ENCODE peak calls at places on chromosome X, in eight cellular contexts. One of them, this sample, is unnamed. For H3K4me1, the result is how much of the 10 kb centered on the place peaks cover.

GRCh38 chrX:41180194-41180902 is 95.1 kb downstream of the USP9X start:
- DNase-seq in right atrium auricular region: peak
- DNase-seq in IMR-90: peak
- DNase-seq in body of pancreas: peak
- DNase-seq in CD8-positive, alpha-beta memory T cell: peak
- DNase-seq in lower lobe of right lung: no peak
- DNase-seq in left ventricle myocardium inferior: no peak
- DNase-seq in left lung: no peak
- DNase-seq in this sample: no peak

GRCh38 chrX:44943007-44943406 is 70.0 kb downstream of the KDM6A start:
- DNase-seq in CD8-positive, alpha-beta memory T cell: no peak
- DNase-seq in right atrium auricular region: no peak
- DNase-seq in IMR-90: no peak
- DNase-seq in body of pancreas: no peak
- DNase-seq in left ventricle myocardium inferior: no peak
- DNase-seq in lower lobe of right lung: no peak
- DNase-seq in left lung: no peak
- DNase-seq in this sample: no peak

GRCh38 chrX:42978655-42979379 is 200.9 kb upstream of the PPP1R2C start:
- DNase-seq in right atrium auricular region: no peak
- DNase-seq in IMR-90: no peak
- DNase-seq in CD8-positive, alpha-beta memory T cell: no peak
- DNase-seq in left ventricle myocardium inferior: no peak
- DNase-seq in lower lobe of right lung: no peak
- DNase-seq in body of pancreas: no peak
- DNase-seq in left lung: no peak
- DNase-seq in this sample: no peak

GRCh38 chrX:115650916-115651315 is 89.9 kb downstream of the PLS3 start:
- DNase-seq in right atrium auricular region: no peak
- DNase-seq in lower lobe of right lung: no peak
- DNase-seq in IMR-90: peak
- DNase-seq in CD8-positive, alpha-beta memory T cell: no peak
- DNase-seq in left lung: no peak
- DNase-seq in body of pancreas: peak
- DNase-seq in left ventricle myocardium inferior: no peak
- DNase-seq in this sample: no peak

GRCh38 chrX:5051831-5052491 is 1176.7 kb downstream of the NLGN4X start:
- DNase-seq in lower lobe of right lung: peak
- DNase-seq in left lung: no peak
- DNase-seq in left ventricle myocardium inferior: peak
- DNase-seq in right atrium auricular region: peak
- DNase-seq in IMR-90: no peak
- DNase-seq in body of pancreas: peak
- DNase-seq in CD8-positive, alpha-beta memory T cell: no peak
- DNase-seq in this sample: peak

GRCh38 chrX:133375558-133376340 is 39.5 kb downstream of the GPC4 start:
- DNase-seq in lower lobe of right lung: no peak
- DNase-seq in left lung: no peak
- DNase-seq in right atrium auricular region: no peak
- DNase-seq in CD8-positive, alpha-beta memory T cell: no peak
- DNase-seq in left ventricle myocardium inferior: peak
- DNase-seq in IMR-90: no peak
- DNase-seq in body of pancreas: peak
- DNase-seq in this sample: no peak

GRCh38 chrX:134431894-134432293 is 28.1 kb upstream of the HPRT1 start:
- DNase-seq in lower lobe of right lung: no peak
- DNase-seq in right atrium auricular region: no peak
- DNase-seq in left ventricle myocardium inferior: no peak
- DNase-seq in IMR-90: peak
- DNase-seq in body of pancreas: no peak
- DNase-seq in left lung: no peak
- DNase-seq in CD8-positive, alpha-beta memory T cell: no peak
- DNase-seq in this sample: no peak

GRCh38 chrX:73977542-73978169 is 326.3 kb upstream of the ZCCHC13 start:
- DNase-seq in left ventricle myocardium inferior: no peak
- DNase-seq in CD8-positive, alpha-beta memory T cell: peak
- DNase-seq in right atrium auricular region: no peak
- DNase-seq in left lung: no peak
- DNase-seq in body of pancreas: no peak
- DNase-seq in lower lobe of right lung: no peak
- DNase-seq in IMR-90: no peak
- DNase-seq in this sample: no peak

GRCh38 chrX:31500920-31501319 is 429.1 kb upstream of the FTHL17 start:
- DNase-seq in body of pancreas: no peak
- DNase-seq in lower lobe of right lung: no peak
- DNase-seq in IMR-90: peak
- DNase-seq in right atrium auricular region: no peak
- DNase-seq in CD8-positive, alpha-beta memory T cell: no peak
- DNase-seq in left ventricle myocardium inferior: no peak
- DNase-seq in left lung: no peak
- DNase-seq in this sample: no peak

GRCh38 chrX:107107459-107107858 is 11.2 kb downstream of the RBM41 start:
- DNase-seq in CD8-positive, alpha-beta memory T cell: no peak
- DNase-seq in lower lobe of right lung: no peak
- DNase-seq in body of pancreas: no peak
- DNase-seq in left ventricle myocardium inferior: no peak
- DNase-seq in right atrium auricular region: no peak
- DNase-seq in left lung: no peak
- DNase-seq in IMR-90: no peak
- DNase-seq in this sample: no peak

GRCh38 chrX:100695991-100696390 is 35.9 kb downstream of the SYTL4 start:
- DNase-seq in IMR-90: peak
- DNase-seq in lower lobe of right lung: no peak
- DNase-seq in left lung: no peak
- DNase-seq in CD8-positive, alpha-beta memory T cell: no peak
- DNase-seq in left ventricle myocardium inferior: no peak
- DNase-seq in body of pancreas: no peak
- DNase-seq in right atrium auricular region: no peak
- DNase-seq in this sample: no peak

GRCh38 chrX:29662101-29662500 is 553.3 kb upstream of the MAGEB2 start:
- DNase-seq in left lung: no peak
- DNase-seq in left ventricle myocardium inferior: no peak
- DNase-seq in right atrium auricular region: no peak
- DNase-seq in IMR-90: peak
- DNase-seq in lower lobe of right lung: no peak
- DNase-seq in CD8-positive, alpha-beta memory T cell: no peak
- DNase-seq in body of pancreas: no peak
- DNase-seq in this sample: no peak

GRCh38 chrX:136273986-136274385 is 22.8 kb upstream of the MAP7D3 start:
- DNase-seq in body of pancreas: peak
- DNase-seq in CD8-positive, alpha-beta memory T cell: no peak
- DNase-seq in IMR-90: no peak
- DNase-seq in right atrium auricular region: no peak
- DNase-seq in lower lobe of right lung: no peak
- DNase-seq in left ventricle myocardium inferior: no peak
- DNase-seq in left lung: no peak
- DNase-seq in this sample: no peak

GRCh38 chrX:83469551-83469950 is 38.5 kb upstream of the POU3F4 start:
- DNase-seq in lower lobe of right lung: no peak
- DNase-seq in body of pancreas: peak
- DNase-seq in CD8-positive, alpha-beta memory T cell: peak
- DNase-seq in right atrium auricular region: no peak
- DNase-seq in left ventricle myocardium inferior: no peak
- DNase-seq in left lung: no peak
- DNase-seq in IMR-90: peak
- DNase-seq in this sample: no peak

GRCh38 chrX:19865567-19866363 is 21.6 kb downstream of the SH3KBP1 start:
- DNase-seq in lower lobe of right lung: no peak
- DNase-seq in left ventricle myocardium inferior: no peak
- DNase-seq in IMR-90: no peak
- DNase-seq in CD8-positive, alpha-beta memory T cell: no peak
- DNase-seq in body of pancreas: no peak
- DNase-seq in left lung: no peak
- DNase-seq in right atrium auricular region: no peak
- DNase-seq in this sample: no peak
- H3K4me1 ChIP-seq in lower lobe of right lung: under half
- H3K4me1 ChIP-seq in left ventricle myocardium inferior: under half
- H3K4me1 ChIP-seq in IMR-90: under half
- H3K4me1 ChIP-seq in CD8-positive, alpha-beta memory T cell: under half
- H3K4me1 ChIP-seq in body of pancreas: under half
- H3K4me1 ChIP-seq in left lung: half or more
- H3K4me1 ChIP-seq in right atrium auricular region: under half
- H3K4me1 ChIP-seq in this sample: under half

GRCh38 chrX:68912113-68912980 is 83.5 kb downstream of the EFNB1 start:
- DNase-seq in left ventricle myocardium inferior: no peak
- DNase-seq in body of pancreas: no peak
- DNase-seq in right atrium auricular region: no peak
- DNase-seq in IMR-90: no peak
- DNase-seq in left lung: no peak
- DNase-seq in lower lobe of right lung: no peak
- DNase-seq in CD8-positive, alpha-beta memory T cell: no peak
- DNase-seq in this sample: no peak

GRCh38 chrX:68914337-68914989 is 85.6 kb downstream of the EFNB1 start:
- DNase-seq in left lung: no peak
- DNase-seq in IMR-90: no peak
- DNase-seq in left ventricle myocardium inferior: no peak
- DNase-seq in body of pancreas: no peak
- DNase-seq in right atrium auricular region: no peak
- DNase-seq in CD8-positive, alpha-beta memory T cell: no peak
- DNase-seq in lower lobe of right lung: no peak
- DNase-seq in this sample: no peak

GRCh38 chrX:68909945-68910344 is 81.1 kb downstream of the EFNB1 start:
- DNase-seq in IMR-90: no peak
- DNase-seq in left ventricle myocardium inferior: no peak
- DNase-seq in left lung: no peak
- DNase-seq in body of pancreas: no peak
- DNase-seq in lower lobe of right lung: no peak
- DNase-seq in CD8-positive, alpha-beta memory T cell: no peak
- DNase-seq in right atrium auricular region: no peak
- DNase-seq in this sample: no peak

GRCh38 chrX:68915778-68916177 is 87.0 kb downstream of the EFNB1 start:
- DNase-seq in left ventricle myocardium inferior: no peak
- DNase-seq in IMR-90: no peak
- DNase-seq in CD8-positive, alpha-beta memory T cell: no peak
- DNase-seq in right atrium auricular region: no peak
- DNase-seq in lower lobe of right lung: no peak
- DNase-seq in body of pancreas: no peak
- DNase-seq in left lung: no peak
- DNase-seq in this sample: no peak

DNA sequence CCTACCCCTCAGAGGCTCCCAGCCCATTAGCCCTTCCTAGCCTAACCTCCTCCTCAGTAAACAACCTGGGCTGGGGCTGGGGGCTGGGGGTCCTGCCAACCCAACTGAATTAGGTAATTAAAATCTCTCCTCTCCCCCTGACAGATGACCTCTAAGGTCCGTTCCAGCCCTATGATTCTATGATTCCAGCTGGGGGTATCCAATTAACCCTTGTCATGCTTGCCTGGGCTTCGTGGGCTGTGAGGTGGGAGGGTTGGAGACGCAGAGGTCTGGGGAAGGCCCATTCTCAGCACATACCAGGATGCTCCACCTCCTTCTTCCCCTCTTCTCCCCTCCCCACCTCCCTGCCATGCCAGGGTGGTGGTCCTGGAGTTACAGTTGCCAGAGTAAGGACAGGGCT is 81.9 kb downstream of the EFNB1 start:
- DNase-seq in body of pancreas: no peak
- DNase-seq in IMR-90: no peak
- DNase-seq in CD8-positive, alpha-beta memory T cell: no peak
- DNase-seq in left ventricle myocardium inferior: no peak
- DNase-seq in lower lobe of right lung: no peak
- DNase-seq in left lung: no peak
- DNase-seq in right atrium auricular region: no peak
- DNase-seq in this sample: no peak
- H3K27ac ChIP-seq in body of pancreas: no peak
- H3K27ac ChIP-seq in IMR-90: no peak
- H3K27ac ChIP-seq in CD8-positive, alpha-beta memory T cell: no peak
- H3K27ac ChIP-seq in left ventricle myocardium inferior: no peak
- H3K27ac ChIP-seq in lower lobe of right lung: no peak
- H3K27ac ChIP-seq in left lung: no peak
- H3K27ac ChIP-seq in right atrium auricular region: no peak
- H3K27ac ChIP-seq in this sample: no peak

GRCh38 chrX:110089656-110090404 is 86.9 kb downstream of the TMEM164 start:
- DNase-seq in left lung: no peak
- DNase-seq in IMR-90: no peak
- DNase-seq in CD8-positive, alpha-beta memory T cell: no peak
- DNase-seq in body of pancreas: peak
- DNase-seq in right atrium auricular region: no peak
- DNase-seq in left ventricle myocardium inferior: no peak
- DNase-seq in lower lobe of right lung: no peak
- DNase-seq in this sample: no peak
- H3K4me3 ChIP-seq in left lung: no peak
- H3K4me3 ChIP-seq in IMR-90: no peak
- H3K4me3 ChIP-seq in CD8-positive, alpha-beta memory T cell: no peak
- H3K4me3 ChIP-seq in body of pancreas: no peak
- H3K4me3 ChIP-seq in right atrium auricular region: no peak
- H3K4me3 ChIP-seq in left ventricle myocardium inferior: no peak
- H3K4me3 ChIP-seq in lower lobe of right lung: no peak
- H3K4me3 ChIP-seq in this sample: no peak

DNA sequence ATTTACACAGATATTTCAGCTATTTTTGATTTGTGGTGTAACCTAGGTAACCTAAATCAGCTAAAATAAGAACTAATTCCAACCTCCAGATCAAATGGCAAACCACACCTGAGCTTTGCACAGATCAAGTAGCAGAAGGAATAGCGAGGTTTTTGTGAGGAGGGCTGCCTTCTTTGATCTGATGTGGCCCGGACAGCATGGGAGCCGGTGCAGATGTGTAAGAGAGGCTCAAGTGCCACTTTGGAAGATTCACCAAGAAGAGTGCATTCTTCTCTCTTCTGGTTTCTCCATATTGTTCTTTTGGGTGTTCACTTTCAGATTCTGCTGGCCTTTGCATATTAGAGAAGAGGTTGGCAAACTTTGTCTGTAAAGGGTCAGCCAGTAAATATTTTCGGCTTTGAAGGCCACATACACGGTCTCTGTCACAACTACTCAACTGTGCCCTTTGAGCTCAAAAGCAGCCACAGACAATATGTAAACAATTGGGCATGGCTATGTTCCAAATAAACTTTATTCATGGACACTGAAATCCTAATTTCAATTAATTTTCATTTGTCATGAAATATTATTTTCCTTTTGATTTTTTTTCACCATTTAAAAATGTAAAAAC is 78.9 kb upstream of the FAM9C start:
- DNase-seq in left lung: no peak
- DNase-seq in right atrium auricular region: no peak
- DNase-seq in lower lobe of right lung: no peak
- DNase-seq in body of pancreas: no peak
- DNase-seq in left ventricle myocardium inferior: no peak
- DNase-seq in CD8-positive, alpha-beta memory T cell: no peak
- DNase-seq in IMR-90: no peak
- DNase-seq in this sample: no peak
- H3K4me1 ChIP-seq in left lung: under half
- H3K4me1 ChIP-seq in right atrium auricular region: under half
- H3K4me1 ChIP-seq in lower lobe of right lung: under half
- H3K4me1 ChIP-seq in body of pancreas: half or more
- H3K4me1 ChIP-seq in left ventricle myocardium inferior: under half
- H3K4me1 ChIP-seq in CD8-positive, alpha-beta memory T cell: under half
- H3K4me1 ChIP-seq in IMR-90: under half
- H3K4me1 ChIP-seq in this sample: under half

GRCh38 chrX:12868747-12869146 is 1.9 kb downstream of the TLR7 start:
- DNase-seq in IMR-90: no peak
- DNase-seq in CD8-positive, alpha-beta memory T cell: no peak
- DNase-seq in right atrium auricular region: no peak
- DNase-seq in body of pancreas: no peak
- DNase-seq in lower lobe of right lung: no peak
- DNase-seq in left ventricle myocardium inferior: no peak
- DNase-seq in left lung: no peak
- DNase-seq in this sample: no peak
- H3K27ac ChIP-seq in IMR-90: no peak
- H3K27ac ChIP-seq in CD8-positive, alpha-beta memory T cell: no peak
- H3K27ac ChIP-seq in right atrium auricular region: no peak
- H3K27ac ChIP-seq in body of pancreas: no peak
- H3K27ac ChIP-seq in lower lobe of right lung: peak
- H3K27ac ChIP-seq in left ventricle myocardium inferior: no peak
- H3K27ac ChIP-seq in left lung: no peak
- H3K27ac ChIP-seq in this sample: no peak

GRCh38 chrX:154802838-154803410 is 2.4 kb downstream of the MPP1 start:
- DNase-seq in right atrium auricular region: no peak
- DNase-seq in lower lobe of right lung: no peak
- DNase-seq in CD8-positive, alpha-beta memory T cell: no peak
- DNase-seq in left lung: no peak
- DNase-seq in IMR-90: no peak
- DNase-seq in left ventricle myocardium inferior: no peak
- DNase-seq in body of pancreas: no peak
- DNase-seq in this sample: no peak
- H3K4me3 ChIP-seq in right atrium auricular region: no peak
- H3K4me3 ChIP-seq in lower lobe of right lung: no peak
- H3K4me3 ChIP-seq in CD8-positive, alpha-beta memory T cell: no peak
- H3K4me3 ChIP-seq in left lung: no peak
- H3K4me3 ChIP-seq in IMR-90: no peak
- H3K4me3 ChIP-seq in left ventricle myocardium inferior: no peak
- H3K4me3 ChIP-seq in body of pancreas: no peak
- H3K4me3 ChIP-seq in this sample: no peak

This sample was measured in ascending aorta.